ENCODE peak calls at places on chromosomes 3 and 15, in seven cellular contexts. One of them, this sample, is unnamed.

GRCh38 chr15:100125627-100126231 is 216.0 kb downstream of the ADAMTS17 start:
- DNase-seq in activated CD8-positive, alpha-beta memory T cell treated with anti-CD3 and anti-CD28 coated beads, Interleukin-2, amount 50 U/mL, for 48 hours: no peak
- DNase-seq in T-helper 17 cell: no peak
- DNase-seq in NCI-H69: no peak
- DNase-seq in SK-N-DZ: no peak
- DNase-seq in stimulated activated CD8-positive, alpha-beta memory T cell treated with anti-CD3 and anti-CD28 coated beads, Interleukin-4, amount 100 ng/mL, for 24 hours: no peak
- DNase-seq in dermis blood vessel endothelial cell: no peak
- DNase-seq in this sample: no peak

GRCh38 chr15:74297867-74298266 is 61.7 kb downstream of the CCDC33 start:
- DNase-seq in activated CD8-positive, alpha-beta memory T cell treated with anti-CD3 and anti-CD28 coated beads, Interleukin-2, amount 50 U/mL, for 48 hours: no peak
- DNase-seq in T-helper 17 cell: no peak
- DNase-seq in NCI-H69: no peak
- DNase-seq in SK-N-DZ: peak
- DNase-seq in stimulated activated CD8-positive, alpha-beta memory T cell treated with anti-CD3 and anti-CD28 coated beads, Interleukin-4, amount 100 ng/mL, for 24 hours: no peak
- DNase-seq in dermis blood vessel endothelial cell: no peak
- DNase-seq in this sample: no peak

GRCh38 chr3:30221622-30222021 is 384.8 kb upstream of the TGFBR2 start:
- DNase-seq in activated CD8-positive, alpha-beta memory T cell treated with anti-CD3 and anti-CD28 coated beads, Interleukin-2, amount 50 U/mL, for 48 hours: no peak
- DNase-seq in T-helper 17 cell: no peak
- DNase-seq in NCI-H69: no peak
- DNase-seq in SK-N-DZ: no peak
- DNase-seq in stimulated activated CD8-positive, alpha-beta memory T cell treated with anti-CD3 and anti-CD28 coated beads, Interleukin-4, amount 100 ng/mL, for 24 hours: no peak
- DNase-seq in dermis blood vessel endothelial cell: no peak
- DNase-seq in this sample: no peak

GRCh38 chr15:55587321-55588069 is 650 bp downstream of the PYGO1 start:
- DNase-seq in activated CD8-positive, alpha-beta memory T cell treated with anti-CD3 and anti-CD28 coated beads, Interleukin-2, amount 50 U/mL, for 48 hours: peak
- DNase-seq in T-helper 17 cell: no peak
- DNase-seq in NCI-H69: peak
- DNase-seq in SK-N-DZ: peak
- DNase-seq in stimulated activated CD8-positive, alpha-beta memory T cell treated with anti-CD3 and anti-CD28 coated beads, Interleukin-4, amount 100 ng/mL, for 24 hours: no peak
- DNase-seq in dermis blood vessel endothelial cell: peak
- DNase-seq in this sample: no peak

GRCh38 chr15:70132148-70132547 is 34.4 kb upstream of the TLE3 start:
- DNase-seq in activated CD8-positive, alpha-beta memory T cell treated with anti-CD3 and anti-CD28 coated beads, Interleukin-2, amount 50 U/mL, for 48 hours: no peak
- DNase-seq in T-helper 17 cell: no peak
- DNase-seq in NCI-H69: no peak
- DNase-seq in SK-N-DZ: no peak
- DNase-seq in stimulated activated CD8-positive, alpha-beta memory T cell treated with anti-CD3 and anti-CD28 coated beads, Interleukin-4, amount 100 ng/mL, for 24 hours: no peak
- DNase-seq in dermis blood vessel endothelial cell: no peak
- DNase-seq in this sample: no peak

GRCh38 chr3:99023590-99024192 is 122.2 kb upstream of the DCBLD2 start:
- DNase-seq in activated CD8-positive, alpha-beta memory T cell treated with anti-CD3 and anti-CD28 coated beads, Interleukin-2, amount 50 U/mL, for 48 hours: no peak
- DNase-seq in T-helper 17 cell: no peak
- DNase-seq in NCI-H69: peak
- DNase-seq in SK-N-DZ: peak
- DNase-seq in stimulated activated CD8-positive, alpha-beta memory T cell treated with anti-CD3 and anti-CD28 coated beads, Interleukin-4, amount 100 ng/mL, for 24 hours: no peak
- DNase-seq in dermis blood vessel endothelial cell: peak
- DNase-seq in this sample: peak

GRCh38 chr15:58549013-58549779 is 117.4 kb downstream of the LIPC start:
- DNase-seq in activated CD8-positive, alpha-beta memory T cell treated with anti-CD3 and anti-CD28 coated beads, Interleukin-2, amount 50 U/mL, for 48 hours: peak
- DNase-seq in T-helper 17 cell: no peak
- DNase-seq in NCI-H69: no peak
- DNase-seq in SK-N-DZ: peak
- DNase-seq in stimulated activated CD8-positive, alpha-beta memory T cell treated with anti-CD3 and anti-CD28 coated beads, Interleukin-4, amount 100 ng/mL, for 24 hours: no peak
- DNase-seq in dermis blood vessel endothelial cell: no peak
- DNase-seq in this sample: no peak

GRCh38 chr15:38612159-38612863 is 47.7 kb upstream of the RASGRP1 start:
- DNase-seq in activated CD8-positive, alpha-beta memory T cell treated with anti-CD3 and anti-CD28 coated beads, Interleukin-2, amount 50 U/mL, for 48 hours: peak
- DNase-seq in T-helper 17 cell: no peak
- DNase-seq in NCI-H69: no peak
- DNase-seq in SK-N-DZ: no peak
- DNase-seq in stimulated activated CD8-positive, alpha-beta memory T cell treated with anti-CD3 and anti-CD28 coated beads, Interleukin-4, amount 100 ng/mL, for 24 hours: peak
- DNase-seq in dermis blood vessel endothelial cell: no peak
- DNase-seq in this sample: no peak

GRCh38 chr3:34683851-34684250 is 885.4 kb downstream of the PDCD6IP start:
- DNase-seq in activated CD8-positive, alpha-beta memory T cell treated with anti-CD3 and anti-CD28 coated beads, Interleukin-2, amount 50 U/mL, for 48 hours: peak
- DNase-seq in T-helper 17 cell: no peak
- DNase-seq in NCI-H69: peak
- DNase-seq in SK-N-DZ: peak
- DNase-seq in stimulated activated CD8-positive, alpha-beta memory T cell treated with anti-CD3 and anti-CD28 coated beads, Interleukin-4, amount 100 ng/mL, for 24 hours: peak
- DNase-seq in dermis blood vessel endothelial cell: peak
- DNase-seq in this sample: peak